ENCODE peak calls at places on chromosomes 3 and 15, in six cellular contexts. One of them, this sample, is unnamed.

GRCh38 chr3:5733995-5734394 is 546.5 kb downstream of the EDEM1 start:
- DNase-seq in uterus: no peak
- DNase-seq in H54: no peak
- DNase-seq in choroid plexus epithelial cell: no peak
- DNase-seq in pulmonary artery endothelial cell: no peak
- DNase-seq in NCI-H1092 treated with DMSO at 0.1 percent for 48 hours: no peak
- DNase-seq in this sample: no peak

GRCh38 chr15:92521624-92522008 is 127.9 kb downstream of the ST8SIA2 start:
- DNase-seq in H54: peak; percentile 35
- DNase-seq in choroid plexus epithelial cell: peak; percentile 93
- DNase-seq in uterus: peak; percentile 86
- DNase-seq in pulmonary artery endothelial cell: no peak
- DNase-seq in NCI-H1092 treated with DMSO at 0.1 percent for 48 hours: peak; percentile 56
- DNase-seq in this sample: peak; percentile 91

GRCh38 chr3:190339130-190339529 is 16.9 kb upstream of the CLDN1 start:
- DNase-seq in NCI-H1092 treated with DMSO at 0.1 percent for 48 hours: no peak
- DNase-seq in pulmonary artery endothelial cell: peak; percentile 24
- DNase-seq in uterus: no peak
- DNase-seq in H54: no peak
- DNase-seq in choroid plexus epithelial cell: peak; percentile 53
- DNase-seq in this sample: no peak

GRCh38 chr3:56754753-56755365 is 46.9 kb downstream of the ARHGEF3 start:
- DNase-seq in uterus: no peak
- DNase-seq in NCI-H1092 treated with DMSO at 0.1 percent for 48 hours: no peak
- DNase-seq in choroid plexus epithelial cell: no peak
- DNase-seq in H54: no peak
- DNase-seq in pulmonary artery endothelial cell: no peak
- DNase-seq in this sample: no peak

GRCh38 chr15:68335655-68336054 is 58.1 kb downstream of the FEM1B start:
- DNase-seq in NCI-H1092 treated with DMSO at 0.1 percent for 48 hours: no peak
- DNase-seq in H54: no peak
- DNase-seq in pulmonary artery endothelial cell: no peak
- DNase-seq in uterus: no peak
- DNase-seq in choroid plexus epithelial cell: no peak
- DNase-seq in this sample: no peak

GRCh38 chr15:55992769-55993110 is 672 bp downstream of the NEDD4 start:
- DNase-seq in choroid plexus epithelial cell: peak; percentile 73
- DNase-seq in uterus: no peak
- DNase-seq in NCI-H1092 treated with DMSO at 0.1 percent for 48 hours: no peak
- DNase-seq in pulmonary artery endothelial cell: no peak
- DNase-seq in H54: no peak
- DNase-seq in this sample: no peak

GRCh38 chr3:13879946-13880810 is at the start of gene WNT7A:
- DNase-seq in pulmonary artery endothelial cell: no peak
- DNase-seq in H54: no peak
- DNase-seq in uterus: peak; percentile 10
- DNase-seq in NCI-H1092 treated with DMSO at 0.1 percent for 48 hours: no peak
- DNase-seq in choroid plexus epithelial cell: no peak
- DNase-seq in this sample: peak; percentile 39

GRCh38 chr3:154967090-154967489 is 113.0 kb upstream of the MME start:
- DNase-seq in pulmonary artery endothelial cell: no peak
- DNase-seq in choroid plexus epithelial cell: no peak
- DNase-seq in NCI-H1092 treated with DMSO at 0.1 percent for 48 hours: no peak
- DNase-seq in uterus: no peak
- DNase-seq in H54: no peak
- DNase-seq in this sample: no peak

GRCh38 chr3:16604887-16605602 is at the start of gene DAZL:
- DNase-seq in choroid plexus epithelial cell: no peak
- DNase-seq in uterus: no peak
- DNase-seq in pulmonary artery endothelial cell: no peak
- DNase-seq in NCI-H1092 treated with DMSO at 0.1 percent for 48 hours: no peak
- DNase-seq in H54: no peak
- DNase-seq in this sample: no peak

GRCh38 chr3:183197734-183198133 is 35.2 kb upstream of the LAMP3 start:
- DNase-seq in choroid plexus epithelial cell: no peak
- DNase-seq in uterus: no peak
- DNase-seq in pulmonary artery endothelial cell: no peak
- DNase-seq in NCI-H1092 treated with DMSO at 0.1 percent for 48 hours: no peak
- DNase-seq in H54: no peak
- DNase-seq in this sample: no peak

GRCh38 chr3:116614795-116615362 is 94.7 kb upstream of the TUSC7 start:
- DNase-seq in uterus: no peak
- DNase-seq in pulmonary artery endothelial cell: no peak
- DNase-seq in NCI-H1092 treated with DMSO at 0.1 percent for 48 hours: peak; percentile 4
- DNase-seq in choroid plexus epithelial cell: peak; percentile 12
- DNase-seq in H54: no peak
- DNase-seq in this sample: no peak

GRCh38 chr15:77631790-77632551 is 741 bp downstream of the LINGO1 start:
- DNase-seq in H54: no peak
- DNase-seq in uterus: no peak
- DNase-seq in NCI-H1092 treated with DMSO at 0.1 percent for 48 hours: no peak
- DNase-seq in pulmonary artery endothelial cell: no peak
- DNase-seq in choroid plexus epithelial cell: no peak
- DNase-seq in this sample: no peak

GRCh38 chr3:33315826-33316225 is 38.6 kb downstream of the FBXL2 start:
- DNase-seq in H54: peak; percentile 10
- DNase-seq in pulmonary artery endothelial cell: peak; percentile 94
- DNase-seq in uterus: no peak
- DNase-seq in NCI-H1092 treated with DMSO at 0.1 percent for 48 hours: no peak
- DNase-seq in choroid plexus epithelial cell: peak; percentile 64
- DNase-seq in this sample: no peak

GRCh38 chr3:127964053-127964452 is 49.0 kb downstream of the KBTBD12 start:
- DNase-seq in NCI-H1092 treated with DMSO at 0.1 percent for 48 hours: peak; percentile 79
- DNase-seq in uterus: no peak
- DNase-seq in choroid plexus epithelial cell: peak; percentile 79
- DNase-seq in pulmonary artery endothelial cell: no peak
- DNase-seq in H54: no peak
- DNase-seq in this sample: no peak

GRCh38 chr15:70625438-70625837 is 137.9 kb downstream of the UACA start:
- DNase-seq in choroid plexus epithelial cell: no peak
- DNase-seq in NCI-H1092 treated with DMSO at 0.1 percent for 48 hours: no peak
- DNase-seq in pulmonary artery endothelial cell: no peak
- DNase-seq in H54: no peak
- DNase-seq in uterus: no peak
- DNase-seq in this sample: no peak

GRCh38 chr15:80856400-80856799 is 77.2 kb downstream of the CEMIP start:
- DNase-seq in pulmonary artery endothelial cell: no peak
- DNase-seq in NCI-H1092 treated with DMSO at 0.1 percent for 48 hours: no peak
- DNase-seq in choroid plexus epithelial cell: no peak
- DNase-seq in H54: no peak
- DNase-seq in uterus: no peak
- DNase-seq in this sample: no peak

GRCh38 chr3:126433496-126434263 is 39.0 kb downstream of the CFAP100 start:
- DNase-seq in NCI-H1092 treated with DMSO at 0.1 percent for 48 hours: peak; percentile 43
- DNase-seq in pulmonary artery endothelial cell: no peak
- DNase-seq in choroid plexus epithelial cell: no peak
- DNase-seq in H54: no peak
- DNase-seq in uterus: no peak
- DNase-seq in this sample: peak; percentile 51

GRCh38 chr3:108343479-108343870 is 47.1 kb downstream of the HHLA2 start:
- DNase-seq in NCI-H1092 treated with DMSO at 0.1 percent for 48 hours: no peak
- DNase-seq in pulmonary artery endothelial cell: no peak
- DNase-seq in H54: no peak
- DNase-seq in choroid plexus epithelial cell: no peak
- DNase-seq in uterus: no peak
- DNase-seq in this sample: no peak

GRCh38 chr15:45469429-45469828 is 53.1 kb downstream of the SLC30A4 start:
- DNase-seq in H54: no peak
- DNase-seq in uterus: no peak
- DNase-seq in choroid plexus epithelial cell: no peak
- DNase-seq in NCI-H1092 treated with DMSO at 0.1 percent for 48 hours: no peak
- DNase-seq in pulmonary artery endothelial cell: no peak
- DNase-seq in this sample: no peak

GRCh38 chr3:11236588-11237461 is 35.4 kb upstream of the ATG7 start:
- DNase-seq in choroid plexus epithelial cell: peak; percentile 65
- DNase-seq in H54: no peak
- DNase-seq in pulmonary artery endothelial cell: peak; percentile 19
- DNase-seq in NCI-H1092 treated with DMSO at 0.1 percent for 48 hours: peak; percentile 26
- DNase-seq in uterus: peak; percentile 43
- DNase-seq in this sample: peak; percentile 75

GRCh38 chr3:480070-480469 is 283.5 kb downstream of the CHL1 start:
- DNase-seq in uterus: no peak
- DNase-seq in NCI-H1092 treated with DMSO at 0.1 percent for 48 hours: no peak
- DNase-seq in H54: no peak
- DNase-seq in pulmonary artery endothelial cell: no peak
- DNase-seq in choroid plexus epithelial cell: no peak
- DNase-seq in this sample: no peak

GRCh38 chr3:32961189-32961715 is 9.8 kb downstream of the CCR4 start:
- DNase-seq in pulmonary artery endothelial cell: no peak
- DNase-seq in H54: no peak
- DNase-seq in uterus: no peak
- DNase-seq in choroid plexus epithelial cell: peak; percentile 26
- DNase-seq in NCI-H1092 treated with DMSO at 0.1 percent for 48 hours: no peak
- DNase-seq in this sample: no peak

GRCh38 chr3:149678365-149678948 is 20.6 kb upstream of the WWTR1 start:
- DNase-seq in H54: no peak
- DNase-seq in pulmonary artery endothelial cell: no peak
- DNase-seq in choroid plexus epithelial cell: no peak
- DNase-seq in uterus: no peak
- DNase-seq in NCI-H1092 treated with DMSO at 0.1 percent for 48 hours: no peak
- DNase-seq in this sample: no peak

GRCh38 chr3:147397155-147397888 is 9.0 kb downstream of the ZIC4 start:
- DNase-seq in H54: no peak
- DNase-seq in pulmonary artery endothelial cell: no peak
- DNase-seq in NCI-H1092 treated with DMSO at 0.1 percent for 48 hours: no peak
- DNase-seq in uterus: no peak
- DNase-seq in choroid plexus epithelial cell: peak; percentile 99
- DNase-seq in this sample: no peak

This sample was measured in sciatic nerve.